ENCODE peak calls at places on chromosomes 3 and 15, in ten cellular contexts. P is neural crest cell; W is activated CD8-positive, alpha-beta memory T cell treated with anti-CD3 and anti-CD28 coated beads for 24 hours; K is HT1080; G is activated naive CD4-positive, alpha-beta T cell treated with anti-CD3 and anti-CD28 coated beads, Interleukin-2, amount 10 ng/mL, durations not matched to agents 7 days and 5 days; V is RPMI7951; B is astrocyte of the spinal cord; F is activated T-cell treated with anti-CD3 and anti-CD28 coated beads, Interleukin-2, amount 50 U/mL, for 1 hour; S is substantia nigra; L is AG04450. Y is an unnamed sample.

GRCh38 chr15:27574541-27575054 is 524.5 kb downstream of the OCA2 start:
- DNase-seq in B (no peak), W (no peak), V (no peak), P (no peak), K (no peak), S (no peak), F (no peak), L (no peak), G (no peak), Y (no peak)

GRCh38 chr3:187714404-187714979 is 12.1 kb upstream of the RTP2 start:
- DNase-seq in P (peak; percentile 71), S (peak; percentile 39), G (peak; percentile 83), V (peak; percentile 73), W (peak; percentile 86), B (peak; percentile 71), L (peak; percentile 37), K (peak; percentile 81), F (peak; percentile 66), Y (peak; percentile 63)

GRCh38 chr3:30617069-30617468 is 10.7 kb downstream of the TGFBR2 start:
- DNase-seq in K (no peak), P (no peak), F (no peak), L (no peak), B (no peak), G (no peak), V (no peak), W (no peak), S (no peak), Y (no peak)

GRCh38 chr3:58691997-58692396 is 25.4 kb upstream of the FAM3D start:
- DNase-seq in W (no peak), P (peak; percentile 25), S (no peak), L (no peak), G (no peak), B (peak; percentile 41), F (no peak), K (no peak), V (peak; percentile 35), Y (no peak)

GRCh38 chr3:128411574-128412064 is 55.1 kb downstream of the DNAJB8 start:
- DNase-seq in L (no peak), V (no peak), S (no peak), F (no peak), K (no peak), G (no peak), W (no peak), B (no peak), P (no peak), Y (no peak)

GRCh38 chr15:70281811-70282307 is 184.1 kb upstream of the TLE3 start:
- DNase-seq in G (no peak), S (no peak), F (no peak), B (peak; percentile 46), K (peak; percentile 76), V (peak; percentile 77), L (no peak), W (no peak), P (no peak), Y (no peak)

GRCh38 chr15:48766196-48766595 is 44.7 kb downstream of the CEP152 start:
- DNase-seq in K (peak; percentile 38), P (no peak), G (no peak), S (no peak), V (peak; percentile 29), L (no peak), F (no peak), W (no peak), B (peak; percentile 28), Y (no peak)

GRCh38 chr3:102238362-102238761 is 196.5 kb upstream of the ZPLD1 start:
- DNase-seq in L (no peak), P (no peak), B (no peak), S (no peak), F (no peak), K (peak; percentile 66), W (no peak), G (no peak), V (no peak), Y (no peak)

GRCh38 chr3:66164155-66164554 is 56.6 kb upstream of the SLC25A26 start:
- DNase-seq in K (no peak), B (no peak), W (no peak), L (no peak), F (no peak), S (no peak), G (no peak), V (no peak), P (no peak), Y (no peak)

GRCh38 chr3:139281096-139281495 is 62.7 kb upstream of the MRPS22 start:
- DNase-seq in L (no peak), G (no peak), S (no peak), K (no peak), P (no peak), V (peak; percentile 93), B (no peak), F (no peak), W (no peak), Y (no peak)

GRCh38 chr3:164451083-164451910 is 627.0 kb downstream of the SI start:
- DNase-seq in G (no peak), B (no peak), S (no peak), V (no peak), K (no peak), P (no peak), L (no peak), W (no peak), F (no peak), Y (no peak)

GRCh38 chr3:128006471-128007424 is 45.5 kb upstream of the SEC61A1 start:
- DNase-seq in S (no peak), P (no peak), K (no peak), B (no peak), L (no peak), G (no peak), F (no peak), W (no peak), V (peak; percentile 53), Y (no peak)

GRCh38 chr3:125229707-125230106 is 17.2 kb upstream of the SLC12A8 start:
- DNase-seq in F (no peak), L (no peak), W (no peak), S (no peak), B (no peak), K (no peak), V (no peak), P (no peak), G (no peak), Y (no peak)

GRCh38 chr15:91311986-91312385 is 211.9 kb downstream of the SV2B start:
- DNase-seq in P (no peak), S (no peak), K (no peak), F (peak; percentile 26), G (peak; percentile 73), W (no peak), V (no peak), B (no peak), L (no peak), Y (no peak)

GRCh38 chr3:64650710-64651109 is 37.1 kb downstream of the ADAMTS9 start:
- DNase-seq in W (no peak), B (peak; percentile 43), V (no peak), K (no peak), S (no peak), L (no peak), F (no peak), P (no peak), G (no peak), Y (no peak)

GRCh38 chr15:26280281-26280680 is 417.2 kb upstream of the ATP10A start:
- DNase-seq in S (no peak), P (no peak), B (no peak), K (no peak), V (no peak), F (no peak), W (no peak), G (no peak), L (no peak), Y (no peak)

GRCh38 chr3:55615039-55615693 is 128.1 kb upstream of the WNT5A start:
- DNase-seq in L (no peak), B (no peak), G (no peak), F (no peak), S (no peak), P (no peak), V (peak; percentile 26), K (no peak), W (no peak), Y (no peak)

GRCh38 chr3:191345334-191345733 is 15.0 kb upstream of the UTS2B start:
- DNase-seq in W (no peak), K (no peak), P (no peak), L (no peak), S (no peak), B (no peak), V (no peak), G (no peak), F (no peak), Y (no peak)

GRCh38 chr3:13728487-13728886 is 151.4 kb downstream of the WNT7A start:
- DNase-seq in P (no peak), F (no peak), B (no peak), W (no peak), L (no peak), S (no peak), G (no peak), V (no peak), K (no peak), Y (no peak)

GRCh38 chr15:64519897-64520296 is 59.5 kb downstream of the ZNF609 start:
- DNase-seq in B (no peak), V (no peak), S (no peak), G (no peak), L (no peak), K (no peak), F (no peak), W (no peak), P (no peak), Y (no peak)

GRCh38 chr15:82904574-82904973 is 47.9 kb downstream of the HOMER2 start:
- DNase-seq in F (no peak), L (no peak), G (no peak), K (no peak), P (no peak), V (no peak), B (no peak), W (no peak), S (no peak), Y (no peak)

GRCh38 chr3:27628029-27628750 is 93.9 kb downstream of the EOMES start:
- DNase-seq in B (no peak), F (no peak), S (no peak), G (no peak), P (no peak), W (no peak), V (no peak), K (no peak), L (no peak), Y (no peak)

GRCh38 chr3:187027531-187027936 is 97.2 kb downstream of the ST6GAL1 start:
- DNase-seq in B (no peak), W (no peak), K (no peak), G (peak; percentile 87), P (no peak), V (no peak), S (no peak), L (no peak), F (peak; percentile 66), Y (no peak)

GRCh38 chr15:101168463-101168824 is 83.4 kb downstream of the CHSY1 start:
- DNase-seq in P (no peak), L (no peak), B (peak; percentile 89), W (no peak), K (no peak), G (no peak), V (no peak), F (no peak), S (no peak), Y (no peak)

GRCh38 chr3:42052132-42052866 is 38.9 kb upstream of the TRAK1 start:
- DNase-seq in G (no peak), V (peak; percentile 73), L (no peak), K (no peak), W (no peak), F (no peak), P (no peak), B (peak; percentile 78), S (no peak), Y (no peak)

Y was measured in activated naive CD8-positive, alpha-beta T cell treated with anti-CD3 and anti-CD28 coated beads for 36 hours.